ENCODE peak calls at places on chromosomes 16 and 17, in four cellular contexts. U is AG04450; C is left lung; M is CD4-positive, alpha-beta T cell. S is an unnamed sample.

GRCh38 chr17:61537264-61537771 is 53.7 kb downstream of the NACA2 start:
- DNase-seq in U (no peak), C (no peak), M (no peak), S (no peak)

GRCh38 chr16:74477226-74477625 is 55.9 kb upstream of the CLEC18B start:
- DNase-seq in U (no peak), C (no peak), M (no peak), S (no peak)

GRCh38 chr17:37024181-37024637 is 75.5 kb downstream of the AATF start:
- DNase-seq in U (no peak), C (no peak), M (no peak), S (no peak)

GRCh38 chr17:51260960-51261958 is 913 bp downstream of the UTP18 start:
- DNase-seq in U (no peak), C (no peak), M (peak; percentile 71), S (peak; percentile 84)

GRCh38 chr17:69949931-69950330 is 125.1 kb upstream of the KCNJ16 start:
- DNase-seq in U (no peak), C (no peak), M (no peak), S (no peak)

GRCh38 chr16:67108931-67109406 is 772 bp upstream of the PHAF1 start:
- DNase-seq in U (no peak), C (no peak), M (no peak), S (no peak)

GRCh38 chr17:63475491-63476412 is 1.1 kb upstream of the ACE start:
- DNase-seq in U (no peak), C (peak; percentile 77), M (no peak), S (no peak)

GRCh38 chr16:70604407-70605283 is 41.7 kb upstream of the IL34 start:
- DNase-seq in U (no peak), C (no peak), M (no peak), S (no peak)

GRCh38 chr17:71085238-71086033 is 916.1 kb downstream of the KCNJ2 start:
- DNase-seq in U (no peak), C (no peak), M (no peak), S (no peak)

GRCh38 chr17:45653616-45654015 is 130.5 kb upstream of the CRHR1 start:
- DNase-seq in U (no peak), C (no peak), M (no peak), S (no peak)

GRCh38 chr17:78707016-78707415 is 75.1 kb downstream of the CYTH1 start:
- DNase-seq in U (no peak), C (no peak), M (no peak), S (no peak)

GRCh38 chr16:2609827-2610470 is 72.1 kb downstream of the PDPK1 start:
- DNase-seq in U (no peak), C (peak; percentile 39), M (no peak), S (no peak)

GRCh38 chr17:3526491-3526890 is 31.1 kb downstream of the TRPV3 start:
- DNase-seq in U (no peak), C (no peak), M (no peak), S (no peak)

GRCh38 chr16:64362193-64362592 is 759.7 kb downstream of the CDH11 start:
- DNase-seq in U (no peak), C (no peak), M (no peak), S (no peak)

GRCh38 chr17:37521821-37522220 is 32.1 kb downstream of the DUSP14 start:
- DNase-seq in U (no peak), C (no peak), M (no peak), S (no peak)

GRCh38 chr17:59901604-59902003 is 8.7 kb downstream of the RPS6KB1 start:
- DNase-seq in U (no peak), C (no peak), M (no peak), S (no peak)

GRCh38 chr17:42169351-42169750 is 11.6 kb downstream of the KCNH4 start:
- DNase-seq in U (no peak), C (no peak), M (no peak), S (no peak)

GRCh38 chr16:68144008-68144407 is 58.8 kb downstream of the NFATC3 start:
- DNase-seq in U (no peak), C (no peak), M (no peak), S (no peak)

GRCh38 chr17:39754958-39755549 is 17.3 kb downstream of the GRB7 start:
- DNase-seq in U (no peak), C (no peak), M (no peak), S (peak; percentile 46)

DNA sequence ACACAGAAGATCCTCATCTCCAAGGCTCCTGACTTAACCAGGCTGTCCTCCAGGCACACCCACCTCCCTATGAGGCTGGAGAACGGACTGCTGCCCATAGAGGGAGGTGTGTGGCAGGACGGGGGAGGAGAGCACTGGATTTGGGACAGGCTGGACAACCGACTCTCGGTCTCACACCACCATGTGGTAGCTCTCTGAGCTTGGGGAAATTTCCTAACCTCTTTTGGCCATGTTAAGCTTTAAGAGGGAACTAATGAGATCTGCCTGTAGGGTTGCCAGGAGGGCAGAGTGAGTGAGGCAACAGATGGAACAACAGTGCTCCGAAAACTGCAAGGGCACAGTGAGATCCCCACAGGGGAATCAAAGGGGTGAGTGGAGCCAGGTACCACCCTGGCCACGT is 32.7 kb downstream of the RHBDL3 start:
- DNase-seq in U (no peak), C (no peak), M (no peak), S (no peak)
- TF ChIP-seq CTCF in U (no peak), C (no peak), M (no peak), S (no peak)

GRCh38 chr16:12815361-12815760 is 11.7 kb upstream of the CPPED1 start:
- DNase-seq in U (no peak), C (no peak), M (no peak), S (no peak)
- TF ChIP-seq CTCF in U (no peak), C (no peak), M (no peak), S (no peak)

DNA sequence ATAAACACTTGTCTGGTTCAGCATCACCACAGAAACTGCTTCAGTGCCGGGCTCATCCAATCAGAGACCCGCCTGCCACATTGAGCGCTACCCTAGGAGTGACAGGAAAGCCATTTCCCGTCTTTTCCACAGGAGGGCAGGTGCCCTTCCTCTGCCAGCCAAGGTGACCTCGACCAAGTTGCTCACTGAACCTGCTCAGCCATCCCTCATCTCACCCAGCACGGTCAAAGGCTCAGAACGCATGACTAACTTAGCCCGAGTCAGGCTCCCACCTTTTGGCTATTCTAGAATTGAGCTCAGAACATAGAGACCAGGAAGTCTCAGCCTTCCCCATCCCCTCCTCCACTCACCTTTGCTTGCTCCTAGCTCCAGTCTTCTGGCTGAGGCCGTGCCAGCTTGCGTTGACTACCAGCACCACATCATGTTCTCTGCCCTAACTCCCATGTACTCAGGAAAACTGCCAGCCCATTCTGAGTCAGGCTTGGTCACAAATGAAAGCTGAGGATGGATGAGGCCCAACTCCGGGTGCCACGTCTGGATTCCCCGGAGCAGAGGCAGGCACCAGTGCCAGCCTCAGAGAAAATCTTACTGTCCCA is 15.6 kb downstream of the MRPS23 start:
- DNase-seq in U (no peak), C (no peak), M (no peak), S (no peak)
- TF ChIP-seq CTCF in U (peak; percentile 4), C (no peak), M (no peak), S (no peak)

GRCh38 chr17:48011405-48012150 is 26.0 kb downstream of the COPZ2 start:
- DNase-seq in U (no peak), C (no peak), M (no peak), S (no peak)
- TF ChIP-seq CTCF in U (peak; percentile 59), C (peak; percentile 12), M (peak; percentile 46), S (no peak)

GRCh38 chr17:8628609-8629169 is 1.8 kb downstream of the MYH10 start:
- DNase-seq in U (no peak), C (no peak), M (no peak), S (no peak)

GRCh38 chr17:8629371-8630226 is 926 bp downstream of the MYH10 start:
- DNase-seq in U (no peak), C (peak; percentile 79), M (peak; percentile 4), S (peak; percentile 29)

GRCh38 chr17:8630802-8631553 is 453 bp upstream of the MYH10 start:
- DNase-seq in U (peak; percentile 100), C (peak; percentile 95), M (peak; percentile 68), S (peak; percentile 78)

GRCh38 chr17:8631554-8631877 is 991 bp upstream of the MYH10 start:
- DNase-seq in U (no peak), C (no peak), M (no peak), S (no peak)

DNA sequence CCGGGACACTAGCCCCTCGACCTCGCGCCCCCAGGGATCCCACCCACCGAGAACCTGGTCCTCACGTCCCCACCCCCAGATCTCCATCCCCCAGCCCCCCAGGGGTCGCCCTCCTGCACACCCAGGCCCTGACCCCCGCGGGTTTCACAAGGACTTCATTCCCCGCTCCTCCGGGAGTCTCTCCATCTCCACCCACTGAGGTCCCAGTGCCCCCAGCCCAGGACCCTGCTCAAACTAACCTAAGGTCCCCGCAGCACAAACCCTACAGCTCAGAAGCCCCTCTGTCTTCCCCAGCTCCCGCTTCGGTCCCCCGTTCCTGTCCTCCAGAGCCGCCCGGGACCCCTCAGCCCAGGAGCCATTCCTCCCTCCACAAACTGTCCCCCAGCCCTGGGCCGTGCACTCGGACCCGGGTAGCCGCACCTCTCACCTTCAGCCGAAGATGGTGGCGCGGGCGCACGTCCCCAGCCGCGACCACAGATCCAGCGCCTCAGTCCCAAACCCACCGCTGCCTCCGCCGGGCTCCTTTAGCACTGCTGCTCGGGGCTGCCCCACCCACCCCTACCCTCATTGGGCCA is at the start of gene MYH10:
- DNase-seq in U (no peak), C (no peak), M (no peak), S (no peak)
- TF ChIP-seq CTCF in U (no peak), C (no peak), M (no peak), S (no peak)

DNA sequence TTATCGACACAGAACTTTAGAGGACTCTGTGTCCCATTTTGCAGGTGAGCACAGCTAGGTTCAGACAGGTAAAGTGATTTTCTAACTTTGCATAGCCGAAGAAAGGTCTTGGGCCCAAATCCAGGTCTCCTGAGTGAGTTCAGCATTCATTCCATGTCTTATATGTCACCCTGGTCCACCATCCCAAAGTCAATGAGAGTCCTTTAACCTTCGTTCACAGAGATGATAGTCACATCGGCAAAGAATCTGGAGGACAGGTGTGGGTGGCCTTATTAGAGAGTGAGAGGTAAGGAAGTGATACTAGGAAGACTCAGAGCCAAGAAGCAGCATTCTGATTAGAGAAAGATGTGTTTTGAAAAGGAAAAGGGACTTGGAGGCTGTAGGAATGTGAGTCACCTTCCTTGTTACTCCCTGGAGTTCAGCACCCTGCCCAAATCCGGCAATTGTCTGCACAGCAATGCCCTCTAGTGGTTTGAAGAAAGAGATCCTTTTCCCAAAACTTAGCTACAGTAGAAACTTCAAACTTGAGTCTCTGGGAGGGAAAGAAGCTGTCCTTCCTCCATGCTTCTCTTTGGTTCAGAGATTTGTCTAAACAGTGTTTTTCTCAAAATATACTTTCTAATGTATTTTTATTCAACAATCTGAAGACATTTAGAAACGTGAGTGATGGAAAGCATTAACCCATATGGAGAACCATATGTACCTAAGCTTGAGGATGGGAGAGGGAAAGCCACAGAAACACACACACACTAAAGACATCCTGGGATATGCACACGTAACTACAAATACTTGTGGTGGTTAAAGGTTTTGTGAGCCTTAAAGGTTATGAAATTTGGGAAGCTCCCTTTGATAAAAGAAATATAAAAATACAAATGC is 96.4 kb upstream of the SHISA6 start:
- DNase-seq in U (no peak), C (no peak), M (no peak), S (no peak)
- TF ChIP-seq CTCF in U (no peak), C (peak; percentile 37), M (no peak), S (no peak)